ENCODE peak calls at places on chromosome 3, in seven cellular contexts. One of them, this sample, is unnamed. For H3K4me1 and H3K9me3, the result is how much of the 10 kb centered on the place peaks cover.

GRCh38 chr3:47340866-47341265 is 40.0 kb upstream of the PTPN23 start:
- DNase-seq in H9: no peak
- DNase-seq in heart right ventricle: no peak
- DNase-seq in IMR-90: no peak
- DNase-seq in body of pancreas: no peak
- DNase-seq in fibroblast of lung: no peak
- DNase-seq in transverse colon: no peak
- DNase-seq in this sample: no peak

GRCh38 chr3:56622381-56622780 is 60.7 kb downstream of the TASOR start:
- DNase-seq in H9: no peak
- DNase-seq in heart right ventricle: no peak
- DNase-seq in IMR-90: no peak
- DNase-seq in body of pancreas: no peak
- DNase-seq in fibroblast of lung: no peak
- DNase-seq in transverse colon: no peak
- DNase-seq in this sample: no peak

GRCh38 chr3:29757054-29757777 is 476.3 kb downstream of the RBMS3 start:
- DNase-seq in H9: no peak
- DNase-seq in heart right ventricle: no peak
- DNase-seq in IMR-90: peak
- DNase-seq in body of pancreas: peak
- DNase-seq in fibroblast of lung: no peak
- DNase-seq in transverse colon: no peak
- DNase-seq in this sample: no peak

GRCh38 chr3:124814620-124815421 is 72.3 kb downstream of the ITGB5 start:
- DNase-seq in H9: no peak
- DNase-seq in heart right ventricle: no peak
- DNase-seq in IMR-90: peak
- DNase-seq in body of pancreas: peak
- DNase-seq in fibroblast of lung: peak
- DNase-seq in transverse colon: peak
- DNase-seq in this sample: peak

GRCh38 chr3:157098121-157098822 is 61.7 kb downstream of the CCNL1 start:
- DNase-seq in H9: no peak
- DNase-seq in heart right ventricle: no peak
- DNase-seq in IMR-90: peak
- DNase-seq in body of pancreas: no peak
- DNase-seq in fibroblast of lung: peak
- DNase-seq in transverse colon: no peak
- DNase-seq in this sample: no peak

GRCh38 chr3:170869645-170870593 is at the start of gene RPL22L1:
- DNase-seq in H9: peak
- DNase-seq in heart right ventricle: peak
- DNase-seq in IMR-90: peak
- DNase-seq in body of pancreas: peak
- DNase-seq in fibroblast of lung: peak
- DNase-seq in transverse colon: peak
- DNase-seq in this sample: peak

GRCh38 chr3:42214064-42214463 is 51.9 kb downstream of the CCK start:
- DNase-seq in H9: no peak
- DNase-seq in heart right ventricle: no peak
- DNase-seq in IMR-90: no peak
- DNase-seq in body of pancreas: no peak
- DNase-seq in fibroblast of lung: no peak
- DNase-seq in transverse colon: no peak
- DNase-seq in this sample: no peak

GRCh38 chr3:32154180-32154579 is 47.8 kb downstream of the GPD1L start:
- DNase-seq in H9: peak
- DNase-seq in heart right ventricle: no peak
- DNase-seq in IMR-90: no peak
- DNase-seq in body of pancreas: no peak
- DNase-seq in fibroblast of lung: no peak
- DNase-seq in transverse colon: no peak
- DNase-seq in this sample: no peak

GRCh38 chr3:188468672-188469071 is 314.7 kb downstream of the LPP start:
- DNase-seq in H9: no peak
- DNase-seq in heart right ventricle: no peak
- DNase-seq in IMR-90: no peak
- DNase-seq in body of pancreas: no peak
- DNase-seq in fibroblast of lung: no peak
- DNase-seq in transverse colon: peak
- DNase-seq in this sample: no peak

GRCh38 chr3:128483657-128484403 is 9.2 kb downstream of the GATA2 start:
- DNase-seq in H9: peak
- DNase-seq in heart right ventricle: no peak
- DNase-seq in IMR-90: no peak
- DNase-seq in body of pancreas: no peak
- DNase-seq in fibroblast of lung: no peak
- DNase-seq in transverse colon: no peak
- DNase-seq in this sample: no peak

GRCh38 chr3:63295356-63295755 is 17.2 kb downstream of the SYNPR start:
- DNase-seq in H9: no peak
- DNase-seq in heart right ventricle: no peak
- DNase-seq in IMR-90: no peak
- DNase-seq in body of pancreas: no peak
- DNase-seq in fibroblast of lung: no peak
- DNase-seq in transverse colon: no peak
- DNase-seq in this sample: no peak

GRCh38 chr3:76554717-76555116 is 485.2 kb upstream of the ROBO2 start:
- DNase-seq in H9: no peak
- DNase-seq in heart right ventricle: no peak
- DNase-seq in IMR-90: peak
- DNase-seq in body of pancreas: no peak
- DNase-seq in fibroblast of lung: peak
- DNase-seq in transverse colon: no peak
- DNase-seq in this sample: no peak

GRCh38 chr3:72847282-72847681 is 963 bp downstream of the SHQ1 start:
- DNase-seq in H9: no peak
- DNase-seq in heart right ventricle: no peak
- DNase-seq in IMR-90: no peak
- DNase-seq in body of pancreas: no peak
- DNase-seq in fibroblast of lung: no peak
- DNase-seq in transverse colon: no peak
- DNase-seq in this sample: no peak

GRCh38 chr3:191051037-191051436 is 148.0 kb upstream of the OSTN start:
- DNase-seq in H9: no peak
- DNase-seq in heart right ventricle: no peak
- DNase-seq in IMR-90: peak
- DNase-seq in body of pancreas: no peak
- DNase-seq in fibroblast of lung: peak
- DNase-seq in transverse colon: no peak
- DNase-seq in this sample: no peak

GRCh38 chr3:116280130-116280740 is 165.1 kb downstream of the LSAMP start:
- DNase-seq in H9: no peak
- DNase-seq in heart right ventricle: no peak
- DNase-seq in IMR-90: no peak
- DNase-seq in body of pancreas: no peak
- DNase-seq in fibroblast of lung: no peak
- DNase-seq in transverse colon: no peak
- DNase-seq in this sample: no peak

GRCh38 chr3:154875142-154875541 is 205.0 kb upstream of the MME start:
- DNase-seq in H9: no peak
- DNase-seq in heart right ventricle: no peak
- DNase-seq in IMR-90: no peak
- DNase-seq in body of pancreas: no peak
- DNase-seq in fibroblast of lung: no peak
- DNase-seq in transverse colon: no peak
- DNase-seq in this sample: no peak

GRCh38 chr3:154779571-154779970 is 300.5 kb upstream of the MME start:
- DNase-seq in H9: no peak
- DNase-seq in heart right ventricle: no peak
- DNase-seq in IMR-90: peak
- DNase-seq in body of pancreas: no peak
- DNase-seq in fibroblast of lung: peak
- DNase-seq in transverse colon: no peak
- DNase-seq in this sample: no peak

GRCh38 chr3:41751597-41751996 is 210.3 kb downstream of the ULK4 start:
- DNase-seq in H9: no peak
- DNase-seq in heart right ventricle: no peak
- DNase-seq in IMR-90: no peak
- DNase-seq in body of pancreas: no peak
- DNase-seq in fibroblast of lung: no peak
- DNase-seq in transverse colon: no peak
- DNase-seq in this sample: no peak

GRCh38 chr3:183688869-183689268 is 8.7 kb upstream of the YEATS2 start:
- DNase-seq in H9: no peak
- DNase-seq in heart right ventricle: no peak
- DNase-seq in IMR-90: peak
- DNase-seq in body of pancreas: peak
- DNase-seq in fibroblast of lung: peak
- DNase-seq in transverse colon: no peak
- DNase-seq in this sample: no peak

GRCh38 chr3:187802928-187803259 is 57.6 kb upstream of the BCL6 start:
- DNase-seq in H9: no peak
- DNase-seq in heart right ventricle: no peak
- DNase-seq in IMR-90: no peak
- DNase-seq in body of pancreas: no peak
- DNase-seq in fibroblast of lung: no peak
- DNase-seq in transverse colon: no peak
- DNase-seq in this sample: no peak

GRCh38 chr3:58868101-58868779 is 181.6 kb downstream of the CFAP20DC start:
- DNase-seq in H9: no peak
- DNase-seq in heart right ventricle: no peak
- DNase-seq in IMR-90: no peak
- DNase-seq in body of pancreas: no peak
- DNase-seq in fibroblast of lung: no peak
- DNase-seq in transverse colon: no peak
- DNase-seq in this sample: no peak

DNA sequence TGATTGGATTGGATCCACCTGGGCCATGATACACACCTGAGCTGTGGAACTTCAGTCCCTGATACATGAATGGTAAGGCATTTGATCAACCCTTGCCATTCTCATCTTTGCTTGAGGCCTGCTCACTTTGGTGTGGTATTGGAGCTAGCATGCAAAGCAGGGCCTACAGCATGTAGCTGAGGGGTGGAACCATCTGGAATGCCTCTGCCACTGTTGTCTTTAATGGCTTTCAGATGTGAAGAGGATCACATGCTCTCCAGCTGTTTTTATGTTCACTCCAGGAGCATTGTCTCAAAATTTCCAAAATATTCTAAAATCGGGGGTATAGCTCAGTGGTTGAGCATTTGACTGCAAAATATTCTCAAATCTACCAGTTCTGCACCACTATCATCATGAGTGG is 64.4 kb upstream of the PHLDB2 start:
- DNase-seq in H9: no peak
- DNase-seq in heart right ventricle: no peak
- DNase-seq in IMR-90: no peak
- DNase-seq in body of pancreas: no peak
- DNase-seq in fibroblast of lung: no peak
- DNase-seq in transverse colon: no peak
- DNase-seq in this sample: no peak
- H3K4me1 ChIP-seq in H9: under half
- H3K4me1 ChIP-seq in heart right ventricle: under half
- H3K4me1 ChIP-seq in IMR-90: under half
- H3K4me1 ChIP-seq in body of pancreas: under half
- H3K4me1 ChIP-seq in fibroblast of lung: under half
- H3K4me1 ChIP-seq in transverse colon: under half
- H3K4me1 ChIP-seq in this sample: under half

DNA sequence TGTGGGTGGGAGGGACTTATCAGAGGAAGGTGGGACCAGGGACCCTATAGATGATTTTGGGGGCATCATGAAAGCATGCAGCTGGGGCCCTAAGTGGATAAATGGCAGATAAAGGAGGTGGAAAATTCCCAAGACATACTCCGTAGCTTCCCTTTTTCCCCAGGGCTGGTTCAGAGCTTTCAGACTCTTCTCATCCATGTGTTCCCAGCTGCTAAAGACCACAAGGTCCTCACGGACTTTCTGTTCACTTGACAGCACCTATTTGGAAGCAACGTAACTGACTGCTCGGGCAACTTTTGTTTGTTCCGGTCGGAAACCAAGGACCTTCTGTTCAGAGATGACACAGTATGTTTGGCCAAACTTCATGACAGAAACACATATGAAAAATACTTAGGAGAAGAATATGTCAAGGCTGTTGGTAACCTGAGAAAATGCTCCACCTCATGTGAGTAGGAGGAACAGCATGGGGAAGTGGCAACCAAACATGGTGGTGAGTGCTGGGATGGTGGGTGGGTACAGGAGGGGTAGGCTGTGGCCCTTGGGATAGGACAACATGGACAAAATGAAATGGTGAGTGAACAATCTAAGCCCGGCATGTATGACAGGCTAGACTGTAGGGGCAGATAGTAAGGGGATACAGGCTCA is 28.7 kb upstream of the SRPRB start:
- DNase-seq in H9: no peak
- DNase-seq in heart right ventricle: no peak
- DNase-seq in IMR-90: no peak
- DNase-seq in body of pancreas: peak
- DNase-seq in fibroblast of lung: no peak
- DNase-seq in transverse colon: no peak
- DNase-seq in this sample: no peak
- TF ChIP-seq CTCF in H9: no peak
- TF ChIP-seq CTCF in heart right ventricle: no peak
- TF ChIP-seq CTCF in IMR-90: no peak
- TF ChIP-seq CTCF in body of pancreas: peak
- TF ChIP-seq CTCF in fibroblast of lung: no peak
- TF ChIP-seq CTCF in transverse colon: no peak
- TF ChIP-seq CTCF in this sample: no peak

DNA sequence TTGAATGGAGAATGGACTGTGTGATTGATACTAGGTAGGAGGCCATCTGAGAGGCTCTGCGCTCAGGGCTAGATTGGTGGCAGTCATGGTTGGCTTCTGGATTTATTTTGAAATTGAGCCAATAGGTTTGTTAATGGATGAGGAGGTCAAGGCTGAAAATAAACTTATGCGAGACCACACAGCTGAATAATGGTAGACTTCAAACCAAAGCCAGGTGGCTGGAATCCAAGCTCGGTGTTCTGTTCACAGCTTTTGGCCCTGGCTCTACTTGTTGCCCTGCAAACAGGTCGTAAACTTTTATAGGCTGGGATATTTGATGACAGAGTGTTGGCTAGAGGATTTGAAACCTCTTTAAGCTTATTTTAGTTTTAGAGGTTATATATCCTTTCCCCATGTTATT is 160.4 kb downstream of the CHL1 start:
- DNase-seq in H9: no peak
- DNase-seq in heart right ventricle: peak
- DNase-seq in IMR-90: no peak
- DNase-seq in body of pancreas: peak
- DNase-seq in fibroblast of lung: peak
- DNase-seq in transverse colon: peak
- DNase-seq in this sample: no peak
- H3K9me3 ChIP-seq in H9: under half
- H3K9me3 ChIP-seq in heart right ventricle: under half
- H3K9me3 ChIP-seq in IMR-90: under half
- H3K9me3 ChIP-seq in body of pancreas: under half
- H3K9me3 ChIP-seq in fibroblast of lung: under half
- H3K9me3 ChIP-seq in transverse colon: under half
- H3K9me3 ChIP-seq in this sample: under half

DNA sequence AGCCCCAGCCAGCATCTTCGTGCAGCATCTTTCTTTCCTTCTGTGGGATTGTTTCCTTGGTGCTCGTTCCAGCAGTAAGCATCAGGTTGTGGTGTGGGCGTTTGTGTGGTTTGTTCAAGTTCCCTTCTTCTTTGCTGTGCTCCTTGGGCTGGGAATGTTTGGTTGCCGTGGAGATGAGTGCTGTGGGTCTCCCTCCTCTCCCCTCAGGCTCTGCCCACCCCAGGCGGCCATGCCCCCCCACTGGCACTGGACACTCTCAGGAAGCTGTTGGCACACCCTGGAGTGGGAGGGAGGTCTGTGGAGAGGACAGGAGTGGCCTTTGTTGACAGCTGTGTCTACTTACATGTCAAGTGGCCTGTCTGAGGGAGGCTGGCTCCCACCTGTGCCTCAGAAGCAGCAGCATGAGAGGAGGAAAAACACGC is 46.5 kb upstream of the SACM1L start:
- DNase-seq in H9: no peak
- DNase-seq in heart right ventricle: no peak
- DNase-seq in IMR-90: peak
- DNase-seq in body of pancreas: no peak
- DNase-seq in fibroblast of lung: peak
- DNase-seq in transverse colon: no peak
- DNase-seq in this sample: no peak
- H3K4me1 ChIP-seq in H9: under half
- H3K4me1 ChIP-seq in heart right ventricle: under half
- H3K4me1 ChIP-seq in IMR-90: half or more
- H3K4me1 ChIP-seq in body of pancreas: half or more
- H3K4me1 ChIP-seq in fibroblast of lung: half or more
- H3K4me1 ChIP-seq in transverse colon: half or more
- H3K4me1 ChIP-seq in this sample: under half

This sample was measured in mucosa of descending colon.